ENCODE peak calls at places on chromosomes 13 and 19, in four cellular contexts. T, C, J and Z are unnamed samples.

GRCh38 chr19:12784871-12785430 is 6.3 kb upstream of the JUNB start:
- DNase-seq in T (peak; percentile 25), C (no peak), J (no peak), Z (peak; percentile 63)

GRCh38 chr13:41917641-41918040 is 43.3 kb downstream of the VWA8 start:
- DNase-seq in T (peak; percentile 84), C (no peak), J (no peak), Z (peak; percentile 32)

GRCh38 chr13:43572601-43573360 is 214.0 kb downstream of the ENOX1 start:
- DNase-seq in T (peak; percentile 57), C (no peak), J (no peak), Z (no peak)

GRCh38 chr13:39016789-39017188 is 21.1 kb downstream of the PROSER1 start:
- DNase-seq in T (peak; percentile 36), C (peak; percentile 21), J (no peak), Z (peak; percentile 58)

GRCh38 chr13:76741624-76742023 is 144.6 kb downstream of the KCTD12 start:
- DNase-seq in T (no peak), C (no peak), J (no peak), Z (no peak)

GRCh38 chr19:2722541-2723344 is 1.6 kb upstream of the DIRAS1 start:
- DNase-seq in T (peak; percentile 54), C (peak; percentile 34), J (peak; percentile 73), Z (no peak)

GRCh38 chr13:114112231-114112825 is 20.1 kb downstream of the RASA3 start:
- DNase-seq in T (peak; percentile 39), C (peak; percentile 61), J (no peak), Z (no peak)

GRCh38 chr19:30908262-30908771 is 440.9 kb downstream of the TSHZ3 start:
- DNase-seq in T (no peak), C (no peak), J (no peak), Z (no peak)

GRCh38 chr19:5356918-5357317 is 16.3 kb upstream of the PTPRS start:
- DNase-seq in T (no peak), C (no peak), J (no peak), Z (no peak)

GRCh38 chr19:41548954-41549688 is 26.8 kb upstream of the CEACAM21 start:
- DNase-seq in T (no peak), C (no peak), J (no peak), Z (peak; percentile 90)

GRCh38 chr13:20720499-20720898 is 17.0 kb downstream of the IL17D start:
- DNase-seq in T (no peak), C (no peak), J (no peak), Z (no peak)

GRCh38 chr13:75908137-75908536 is 272.0 kb downstream of the LMO7 start:
- DNase-seq in T (no peak), C (peak; percentile 73), J (peak; percentile 25), Z (no peak)

GRCh38 chr13:33611016-33611805 is 206.7 kb upstream of the RFC3 start:
- DNase-seq in T (peak; percentile 74), C (no peak), J (peak; percentile 76), Z (no peak)

GRCh38 chr13:73136776-73137175 is 78.0 kb downstream of the KLF5 start:
- DNase-seq in T (no peak), C (peak; percentile 8), J (no peak), Z (no peak)

GRCh38 chr19:1154731-1155351 is 19.2 kb downstream of the SBNO2 start:
- DNase-seq in T (peak; percentile 68), C (no peak), J (peak; percentile 88), Z (no peak)

GRCh38 chr13:77907653-77908341 is 10.8 kb downstream of the EDNRB start:
- DNase-seq in T (no peak), C (no peak), J (peak; percentile 19), Z (no peak)

GRCh38 chr13:99993660-99994455 is 12.3 kb downstream of the ZIC2 start:
- DNase-seq in T (peak; percentile 54), C (no peak), J (no peak), Z (no peak)

GRCh38 chr13:99992376-99992775 is 10.8 kb downstream of the ZIC2 start:
- DNase-seq in T (peak; percentile 73), C (no peak), J (no peak), Z (no peak)

GRCh38 chr13:99991013-99991805 is 9.6 kb downstream of the ZIC2 start:
- DNase-seq in T (peak; percentile 56), C (no peak), J (no peak), Z (no peak)

GRCh38 chr13:99991806-99992242 is 10.2 kb downstream of the ZIC2 start:
- DNase-seq in T (peak; percentile 49), C (no peak), J (no peak), Z (no peak)

DNA sequence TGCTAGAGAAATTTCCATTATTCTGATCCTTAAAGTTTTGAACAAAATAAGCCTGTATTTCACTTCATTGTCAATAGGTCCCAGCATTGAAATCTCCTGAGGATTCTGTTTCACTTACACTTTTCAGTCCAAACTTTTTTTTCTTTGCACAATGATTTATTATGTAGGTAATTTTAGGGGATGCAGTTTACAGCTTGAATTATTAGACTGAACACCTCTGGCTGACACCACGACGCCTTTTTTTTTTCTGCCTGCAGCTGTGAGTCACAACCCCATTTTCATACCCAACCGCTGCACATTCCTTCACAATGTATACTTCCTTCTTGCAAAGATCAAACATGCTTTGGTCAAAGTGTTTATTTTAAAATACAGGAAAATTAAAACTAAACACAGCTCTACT is 11.3 kb downstream of the ZIC2 start:
- DNase-seq in T (peak; percentile 83), C (no peak), J (no peak), Z (no peak)
- TF ChIP-seq CTCF in T (no peak), C (no peak), J (no peak), Z (no peak)

DNA sequence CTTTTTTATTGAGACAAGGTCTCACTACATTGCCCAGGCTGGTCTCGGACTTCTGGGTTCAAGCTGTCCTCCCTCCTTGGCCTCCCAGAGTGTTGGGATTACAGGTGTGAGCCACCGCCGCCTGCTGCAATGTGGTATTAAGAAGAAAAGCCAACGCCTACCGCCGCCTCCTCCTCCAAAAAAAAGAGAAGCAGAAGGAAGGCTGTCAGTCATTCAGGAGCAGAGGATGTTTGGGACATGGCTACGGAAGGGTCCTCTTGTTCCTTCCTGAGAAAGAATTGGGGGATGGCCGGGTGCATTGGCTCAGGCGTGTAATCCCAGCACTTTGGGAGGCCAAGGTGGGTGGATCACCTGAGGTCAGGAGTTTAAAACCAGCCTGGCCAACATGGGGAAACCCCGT is 1.2 kb downstream of the PPP1R37 start:
- DNase-seq in T (no peak), C (no peak), J (no peak), Z (no peak)
- H3K4me3 ChIP-seq in T (peak overlapping the region; percentile 94), C (peak overlapping the region; percentile 92), J (peak overlapping the region; percentile 100), Z (peak overlapping the region; percentile 68)

GRCh38 chr19:14073925-14074838 is 1.6 kb downstream of the MISP3 start:
- DNase-seq in T (no peak), C (peak; percentile 15), J (no peak), Z (no peak)

GRCh38 chr19:14078406-14078805 is 5.8 kb downstream of the MISP3 start:
- DNase-seq in T (no peak), C (no peak), J (no peak), Z (no peak)

GRCh38 chr19:14072535-14073231 is at the start of gene MISP3:
- DNase-seq in T (no peak), C (peak; percentile 59), J (peak; percentile 49), Z (peak; percentile 52)

GRCh38 chr19:14070268-14071050 is 2.1 kb upstream of the MISP3 start:
- DNase-seq in T (no peak), C (no peak), J (peak; percentile 36), Z (no peak)

DNA sequence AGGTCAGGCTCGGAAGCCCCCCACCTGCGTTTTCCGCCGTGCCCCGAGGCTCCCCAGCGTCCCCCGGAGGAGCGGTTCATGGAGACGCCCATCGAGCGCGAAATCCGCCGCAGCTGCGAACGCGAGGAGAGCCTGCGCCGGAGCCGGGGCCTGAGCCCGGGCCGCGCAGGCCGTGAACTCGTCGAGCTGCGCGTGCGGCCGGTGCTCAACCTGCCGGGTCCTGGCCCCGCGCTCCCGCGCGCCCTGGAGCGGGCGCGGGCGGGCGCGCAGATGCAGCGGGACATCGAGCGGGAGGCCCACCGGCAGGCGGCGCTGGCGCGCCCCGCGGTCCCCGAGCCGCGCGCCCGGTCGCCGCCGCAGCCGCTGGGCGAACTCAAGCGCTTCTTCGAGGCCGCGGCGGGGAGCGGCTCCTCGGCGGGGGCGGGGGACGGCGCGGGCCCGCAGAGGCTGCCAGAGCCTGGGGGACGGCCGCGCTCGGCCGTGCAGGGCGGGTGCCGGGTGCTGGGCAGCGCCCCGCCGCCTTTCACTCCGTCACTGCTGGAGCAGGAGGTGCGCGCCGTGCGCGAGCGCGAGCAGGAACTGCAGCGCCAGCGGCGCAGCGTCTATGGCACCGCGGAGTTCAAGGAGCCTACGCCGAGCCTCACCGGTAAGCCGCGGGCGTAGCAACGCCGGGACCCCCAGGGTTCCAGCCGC is 792 bp downstream of the MISP3 start:
- DNase-seq in T (peak; percentile 76), C (peak; percentile 86), J (peak; percentile 77), Z (peak; percentile 89)
- TF ChIP-seq CTCF in T (peak; percentile 29), C (peak; percentile 7), J (peak; percentile 64), Z (peak; percentile 65)

DNA sequence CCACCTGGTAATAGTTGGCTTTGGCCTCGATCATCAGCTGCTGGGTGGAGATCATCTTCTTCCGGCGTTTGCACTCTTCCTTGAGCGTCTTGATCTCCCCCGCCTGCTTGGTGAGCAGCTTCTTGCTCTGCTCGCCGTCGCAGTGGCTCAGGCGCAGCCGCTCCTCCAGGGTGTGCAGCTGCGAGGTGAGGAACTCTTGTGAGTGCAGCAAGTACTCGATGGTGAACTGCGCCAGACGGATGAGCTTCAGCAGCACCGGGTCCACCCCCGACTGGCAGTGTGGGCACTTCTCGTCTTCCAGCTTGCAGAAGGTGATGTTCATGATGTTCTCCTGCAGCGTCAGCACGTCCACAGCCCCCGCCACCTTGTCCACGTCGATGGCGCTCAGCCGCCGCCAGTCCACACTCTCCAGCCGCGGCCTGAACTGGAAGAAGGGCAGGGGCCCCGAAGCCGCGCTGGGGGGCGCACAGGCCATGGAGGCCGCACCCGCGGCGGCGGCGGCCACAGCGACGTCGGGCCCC is 3.2 kb downstream of the DZIP1 start:
- DNase-seq in T (peak; percentile 39), C (no peak), J (no peak), Z (no peak)
- H3K4me3 ChIP-seq in T (peak overlapping the region; percentile 28), C (no peak overlapping the region), J (peak overlapping the region; percentile 78), Z (no peak overlapping the region)

GRCh38 chr13:25679936-25680335 is 308.2 kb downstream of the ATP8A2 start:
- DNase-seq in T (no peak), C (no peak), J (no peak), Z (no peak)

GRCh38 chr13:25679154-25679553 is 307.4 kb downstream of the ATP8A2 start:
- DNase-seq in T (no peak), C (no peak), J (no peak), Z (no peak)

GRCh38 chr13:25675060-25675459 is 303.3 kb downstream of the ATP8A2 start:
- DNase-seq in T (no peak), C (no peak), J (no peak), Z (no peak)

GRCh38 chr13:25677956-25678355 is 306.2 kb downstream of the ATP8A2 start:
- DNase-seq in T (no peak), C (no peak), J (no peak), Z (no peak)

DNA sequence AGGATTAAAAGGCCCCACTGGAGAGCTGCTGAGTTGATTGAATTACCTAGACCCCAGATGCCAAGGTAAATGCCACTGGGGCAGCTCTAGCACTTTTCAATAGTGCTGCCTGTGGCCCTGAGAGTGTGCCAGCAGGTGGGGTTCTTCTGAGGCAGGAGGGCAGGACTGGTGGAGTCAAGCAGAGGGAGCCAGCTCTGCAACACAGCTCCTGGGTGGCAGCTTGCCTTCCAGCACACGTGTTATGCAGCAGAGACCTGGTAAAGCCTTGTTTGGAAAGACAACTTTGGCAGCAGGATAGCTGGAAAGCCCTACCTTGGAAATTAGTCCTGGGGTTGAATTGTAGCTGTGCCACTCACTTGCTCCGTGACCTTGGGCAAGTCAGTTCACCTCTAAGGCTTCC is 306.6 kb downstream of the ATP8A2 start:
- DNase-seq in T (no peak), C (no peak), J (no peak), Z (no peak)
- TF ChIP-seq CTCF in T (peak; percentile 2), C (no peak), J (peak; percentile 23), Z (no peak)